ENCODE peak calls at places on chromosomes 1 and 21, in eight cellular contexts. G, I, K, C, E, S, M and O are unnamed samples.

GRCh38 chr1:4140821-4141220 is 240.7 kb upstream of the C1orf174 start:
- DNase-seq in I (no peak), E (no peak), C (no peak), S (no peak), M (no peak), G (no peak), K (no peak), O (no peak)

GRCh38 chr1:245790441-245790840 is 635.7 kb downstream of the KIF26B start:
- DNase-seq in S (no peak), G (no peak), C (no peak), K (no peak), M (no peak), E (no peak), I (no peak), O (no peak)

GRCh38 chr1:50968884-50969610 is 998 bp upstream of the CDKN2C start:
- DNase-seq in S (peak; percentile 47), I (no peak), K (peak; percentile 32), G (peak; percentile 58), M (peak; percentile 48), E (peak; percentile 33), C (peak; percentile 53), O (peak; percentile 41)

GRCh38 chr1:70718086-70718630 is 307.1 kb downstream of the CTH start:
- DNase-seq in S (no peak), E (no peak), M (no peak), C (no peak), K (no peak), I (no peak), G (no peak), O (no peak)

GRCh38 chr1:174969977-174970376 is 29.8 kb upstream of the CACYBP start:
- DNase-seq in G (peak; percentile 76), M (no peak), I (no peak), S (no peak), C (no peak), E (no peak), K (no peak), O (no peak)

GRCh38 chr1:84689514-84690396 is 506 bp downstream of the SSX2IP start:
- DNase-seq in C (no peak), E (peak; percentile 17), M (peak; percentile 73), G (peak; percentile 61), S (peak; percentile 72), K (peak; percentile 31), I (no peak), O (peak; percentile 56)

GRCh38 chr1:155219592-155220031 is 11.1 kb downstream of the MTX1 start:
- DNase-seq in E (no peak), K (no peak), M (peak; percentile 50), G (no peak), C (no peak), I (no peak), S (no peak), O (no peak)

GRCh38 chr1:23557471-23558124 is 1.7 kb downstream of the ID3 start:
- DNase-seq in K (peak; percentile 23), S (no peak), I (no peak), G (peak; percentile 42), E (no peak), M (no peak), C (no peak), O (no peak)

GRCh38 chr1:175192111-175192629 is 406 bp downstream of the KIAA0040 start:
- DNase-seq in C (no peak), K (peak; percentile 49), I (no peak), E (peak; percentile 16), S (peak; percentile 11), M (peak; percentile 70), G (peak; percentile 56), O (peak; percentile 17)

GRCh38 chr1:2000432-2000831 is 3.2 kb downstream of the CFAP74 start:
- DNase-seq in M (no peak), K (no peak), C (no peak), S (no peak), I (no peak), E (no peak), G (no peak), O (no peak)

GRCh38 chr1:193104496-193104905 is 713 bp downstream of the GLRX2 start:
- DNase-seq in I (no peak), G (peak; percentile 26), K (peak; percentile 68), S (peak; percentile 46), M (peak; percentile 70), E (no peak), C (no peak), O (peak; percentile 72)

GRCh38 chr1:201142011-201142853 is 12.0 kb downstream of the TMEM9 start:
- DNase-seq in G (no peak), E (no peak), I (no peak), S (no peak), M (no peak), C (no peak), K (no peak), O (no peak)

GRCh38 chr1:5992814-5993552 is 758 bp upstream of the NPHP4 start:
- DNase-seq in G (peak; percentile 45), I (no peak), E (no peak), C (no peak), S (no peak), M (no peak), K (no peak), O (peak; percentile 7)

GRCh38 chr1:164510435-164510834 is 48.5 kb upstream of the PBX1 start:
- DNase-seq in C (no peak), S (no peak), G (no peak), K (peak; percentile 10), M (no peak), I (no peak), E (no peak), O (peak; percentile 10)

GRCh38 chr1:116820362-116820761 is 66.1 kb downstream of the CD2 start:
- DNase-seq in M (no peak), G (no peak), I (no peak), C (no peak), K (peak; percentile 84), S (no peak), E (no peak), O (peak; percentile 96)

GRCh38 chr1:88791192-88791591 is 100.2 kb downstream of the GTF2B start:
- DNase-seq in S (no peak), I (no peak), M (no peak), C (no peak), K (no peak), E (no peak), G (no peak), O (no peak)

GRCh38 chr21:40179167-40179566 is 311.9 kb downstream of the PCP4 start:
- DNase-seq in K (no peak), S (no peak), C (no peak), E (no peak), I (no peak), G (no peak), M (no peak), O (no peak)

GRCh38 chr21:44051462-44051941 is 39.4 kb downstream of the TRAPPC10 start:
- DNase-seq in G (no peak), E (no peak), S (no peak), I (no peak), M (no peak), K (no peak), C (no peak), O (no peak)

GRCh38 chr1:84916897-84917296 is 23.9 kb upstream of the LPAR3 start:
- DNase-seq in S (no peak), C (no peak), E (no peak), G (no peak), M (no peak), I (no peak), K (no peak), O (no peak)

GRCh38 chr21:45546636-45547203 is 4.5 kb upstream of the SLC19A1 start:
- DNase-seq in C (no peak), E (no peak), M (no peak), G (no peak), K (no peak), I (no peak), S (no peak), O (no peak)

GRCh38 chr1:87683557-87683956 is 354.9 kb downstream of the LMO4 start:
- DNase-seq in K (no peak), M (no peak), G (no peak), E (no peak), C (no peak), I (no peak), S (no peak), O (no peak)

GRCh38 chr1:155598842-155599331 is 11.1 kb upstream of the MSTO1 start:
- DNase-seq in K (peak; percentile 5), C (no peak), E (no peak), M (peak; percentile 39), I (no peak), G (peak; percentile 15), S (peak; percentile 19), O (no peak)

GRCh38 chr1:85275701-85276289 is 637 bp downstream of the BCL10 start:
- DNase-seq in K (peak; percentile 52), M (peak; percentile 23), C (no peak), I (peak; percentile 44), E (no peak), G (peak; percentile 22), S (no peak), O (peak; percentile 26)